ENCODE peak calls at places on chromosomes 6 and 20, in four cellular contexts. Z is H9, O is hepatocyte, D is HCT116. V is an unnamed sample.

GRCh38 chr20:23641936-23642751 is 4.4 kb upstream of the CST3 start:
- DNase-seq in O (peak), D (no peak), Z (no peak), V (peak)

GRCh38 chr20:50314936-50315335 is 124.3 kb downstream of the CEBPB start:
- DNase-seq in Z (no peak), D (no peak), O (no peak), V (no peak)

GRCh38 chr6:89611666-89612065 is 26.9 kb downstream of the LYRM2 start:
- DNase-seq in O (no peak), Z (no peak), D (no peak), V (no peak)

GRCh38 chr20:45383131-45383530 is 5.0 kb upstream of the TP53TG5 start:
- DNase-seq in Z (no peak), O (no peak), D (no peak), V (peak)

GRCh38 chr6:72522735-72523141 is 99.1 kb upstream of the KCNQ5 start:
- DNase-seq in O (peak), Z (peak), D (no peak), V (no peak)

GRCh38 chr6:125910518-125910917 is 46.1 kb upstream of the HINT3 start:
- DNase-seq in Z (no peak), D (no peak), O (no peak), V (no peak)

GRCh38 chr6:3518356-3518841 is 61.5 kb upstream of the SLC22A23 start:
- DNase-seq in D (peak), O (peak), Z (peak), V (peak)

GRCh38 chr6:32194825-32195651 is 2.6 kb upstream of the GPSM3 start:
- DNase-seq in O (peak), Z (peak), D (peak), V (peak)

GRCh38 chr6:52718535-52718934 is 44.7 kb downstream of the GSTA2 start:
- DNase-seq in Z (no peak), O (no peak), D (no peak), V (peak)

GRCh38 chr20:62595491-62595890 is 46.8 kb upstream of the SLCO4A1 start:
- DNase-seq in O (peak), Z (no peak), D (peak), V (peak)

DNA sequence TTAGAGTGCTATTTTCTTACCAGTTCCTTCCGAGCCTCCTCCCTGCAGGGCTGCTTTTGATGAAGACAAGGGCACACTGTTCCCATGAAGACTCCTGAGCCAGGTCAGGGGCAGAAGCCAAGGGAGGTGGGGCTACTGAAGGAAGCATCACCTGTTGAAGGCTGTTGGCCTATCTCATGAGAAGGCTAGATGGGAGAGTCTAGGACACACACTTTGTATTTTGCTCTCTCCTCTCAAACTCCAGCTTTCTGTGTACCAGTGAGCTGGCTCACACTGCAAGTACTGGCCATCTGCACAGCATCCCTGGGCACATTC is 683.2 kb upstream of the ID4 start:
- DNase-seq in D (no peak), Z (no peak), O (no peak), V (no peak)
- H3K4me2 ChIP-seq in D (no peak), Z (no peak), O (peak), V (no peak)

GRCh38 chr6:99177736-99178135 is 171.7 kb downstream of the FAXC start:
- DNase-seq in D (no peak), O (no peak), Z (no peak), V (no peak)
- H3K4me2 ChIP-seq in D (peak), O (no peak), Z (no peak), V (no peak)

GRCh38 chr6:167833396-167833763 is 6.7 kb downstream of the AFDN start:
- DNase-seq in D (no peak), Z (no peak), O (no peak), V (no peak)
- H3K4me2 ChIP-seq in D (no peak), Z (no peak), O (peak), V (no peak)

DNA sequence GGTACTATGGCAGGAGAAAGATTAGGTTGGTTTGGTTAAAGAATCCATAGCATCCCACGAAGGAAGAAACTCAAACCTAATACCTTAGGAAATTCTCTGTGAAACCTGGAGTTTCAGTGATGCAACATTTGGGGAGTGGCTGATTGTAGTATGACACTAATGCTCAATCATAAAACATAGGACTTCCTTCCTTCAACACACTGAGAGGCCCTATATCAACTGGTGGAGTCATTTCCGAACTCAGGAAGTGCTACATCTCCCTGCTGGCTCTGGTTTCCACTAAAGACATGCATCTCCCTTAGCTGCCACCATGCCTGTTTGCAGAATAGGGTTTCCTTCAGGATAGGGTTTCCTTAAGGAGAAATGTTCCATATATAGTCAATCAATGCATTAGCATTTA is 5.2 kb upstream of the MANEA start:
- DNase-seq in D (no peak), Z (no peak), O (no peak), V (no peak)
- H3K4me2 ChIP-seq in D (no peak), Z (no peak), O (no peak), V (no peak)

GRCh38 chr6:15429146-15430110 is 183.6 kb downstream of the JARID2 start:
- DNase-seq in O (no peak), D (no peak), Z (no peak), V (peak)
- H3K4me2 ChIP-seq in O (peak), D (no peak), Z (no peak), V (no peak)

GRCh38 chr6:137871299-137871698 is 4.2 kb downstream of the TNFAIP3 start:
- DNase-seq in D (no peak), O (no peak), Z (no peak), V (no peak)

GRCh38 chr6:137870744-137871247 is 3.7 kb downstream of the TNFAIP3 start:
- DNase-seq in Z (no peak), D (no peak), O (no peak), V (no peak)

GRCh38 chr6:137868721-137869631 is 1.9 kb downstream of the TNFAIP3 start:
- DNase-seq in Z (no peak), O (no peak), D (no peak), V (peak)

GRCh38 chr6:137869781-137870180 is 2.7 kb downstream of the TNFAIP3 start:
- DNase-seq in D (no peak), Z (no peak), O (no peak), V (no peak)

GRCh38 chr6:137870286-137870685 is 3.2 kb downstream of the TNFAIP3 start:
- DNase-seq in O (no peak), Z (no peak), D (no peak), V (no peak)
- H3K4me2 ChIP-seq in O (peak), Z (no peak), D (no peak), V (peak)

GRCh38 chr20:18042211-18042610 is 15.5 kb downstream of the OVOL2 start:
- DNase-seq in D (no peak), Z (no peak), O (no peak), V (no peak)
- H3K4me2 ChIP-seq in D (no peak), Z (no peak), O (no peak), V (no peak)

GRCh38 chr6:37826993-37827392 is 7.5 kb downstream of the ZFAND3 start:
- DNase-seq in O (no peak), Z (no peak), D (no peak), V (no peak)

GRCh38 chr6:37831457-37831856 is 11.9 kb downstream of the ZFAND3 start:
- DNase-seq in O (no peak), Z (no peak), D (no peak), V (no peak)

GRCh38 chr6:37826188-37826587 is 6.7 kb downstream of the ZFAND3 start:
- DNase-seq in D (no peak), O (no peak), Z (no peak), V (no peak)

GRCh38 chr6:37827603-37828265 is 8.2 kb downstream of the ZFAND3 start:
- DNase-seq in Z (no peak), O (no peak), D (no peak), V (no peak)

DNA sequence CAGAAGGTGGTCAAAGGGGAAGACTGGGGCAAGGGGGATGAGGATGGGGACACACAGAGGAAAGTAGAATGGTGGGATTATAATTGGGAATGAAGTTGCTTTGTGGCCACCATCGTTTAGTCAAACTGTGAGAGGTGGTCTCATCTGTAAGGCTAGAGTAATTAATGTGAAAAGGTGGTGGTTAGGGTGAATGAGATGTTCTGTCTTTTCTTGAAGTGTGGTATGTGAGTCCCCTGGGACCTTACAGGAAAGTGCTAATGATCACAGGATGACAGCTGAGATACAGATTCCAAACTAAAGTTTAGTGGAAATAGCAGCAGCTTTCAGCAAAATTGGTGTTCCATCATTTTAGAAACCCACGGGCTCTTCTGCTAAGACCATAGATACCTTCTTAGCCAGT is 10.7 kb downstream of the ZFAND3 start:
- DNase-seq in Z (no peak), D (no peak), O (no peak), V (no peak)
- H3K4me2 ChIP-seq in Z (no peak), D (no peak), O (no peak), V (no peak)